ENCODE peak calls at places on chromosomes 7 and 10, in ten cellular contexts. One of them, this sample, is unnamed.

GRCh38 chr10:111076682-111077661 is at the start of gene ADRA2A:
- DNase-seq in H1: peak; percentile 79
- DNase-seq in gastrocnemius medialis: no peak
- DNase-seq in IMR-90: peak; percentile 15
- DNase-seq in adrenal gland: peak; percentile 37
- DNase-seq in uterus: peak; percentile 32
- DNase-seq in stomach: peak; percentile 30
- DNase-seq in body of pancreas: peak; percentile 71
- DNase-seq in Peyer's patch: peak; percentile 60
- DNase-seq in HCT116: no peak
- DNase-seq in this sample: no peak

GRCh38 chr7:51309361-51310130 is 7.1 kb downstream of the COBL start:
- DNase-seq in gastrocnemius medialis: no peak
- DNase-seq in uterus: no peak
- DNase-seq in H1: peak; percentile 32
- DNase-seq in IMR-90: no peak
- DNase-seq in body of pancreas: no peak
- DNase-seq in Peyer's patch: no peak
- DNase-seq in adrenal gland: no peak
- DNase-seq in stomach: no peak
- DNase-seq in HCT116: no peak
- DNase-seq in this sample: no peak

GRCh38 chr10:82668266-82668665 is 793.3 kb downstream of the NRG3 start:
- DNase-seq in adrenal gland: no peak
- DNase-seq in H1: no peak
- DNase-seq in IMR-90: no peak
- DNase-seq in stomach: no peak
- DNase-seq in uterus: no peak
- DNase-seq in body of pancreas: no peak
- DNase-seq in gastrocnemius medialis: no peak
- DNase-seq in HCT116: no peak
- DNase-seq in Peyer's patch: no peak
- DNase-seq in this sample: no peak

GRCh38 chr10:125076891-125077643 is 83.3 kb downstream of the CTBP2 start:
- DNase-seq in Peyer's patch: no peak
- DNase-seq in body of pancreas: no peak
- DNase-seq in gastrocnemius medialis: peak; percentile 9
- DNase-seq in stomach: no peak
- DNase-seq in H1: no peak
- DNase-seq in adrenal gland: no peak
- DNase-seq in HCT116: no peak
- DNase-seq in IMR-90: peak; percentile 75
- DNase-seq in uterus: no peak
- DNase-seq in this sample: no peak

GRCh38 chr10:114284346-114285071 is 45.5 kb downstream of the VWA2 start:
- DNase-seq in Peyer's patch: peak; percentile 32
- DNase-seq in IMR-90: no peak
- DNase-seq in gastrocnemius medialis: no peak
- DNase-seq in body of pancreas: no peak
- DNase-seq in H1: no peak
- DNase-seq in adrenal gland: no peak
- DNase-seq in stomach: no peak
- DNase-seq in HCT116: no peak
- DNase-seq in uterus: no peak
- DNase-seq in this sample: no peak

GRCh38 chr7:104923010-104923421 is 91.0 kb upstream of the KMT2E start:
- DNase-seq in body of pancreas: peak; percentile 83
- DNase-seq in adrenal gland: peak; percentile 83
- DNase-seq in H1: peak; percentile 63
- DNase-seq in HCT116: peak; percentile 87
- DNase-seq in Peyer's patch: peak; percentile 94
- DNase-seq in IMR-90: peak; percentile 88
- DNase-seq in gastrocnemius medialis: peak; percentile 47
- DNase-seq in uterus: peak; percentile 69
- DNase-seq in stomach: peak; percentile 80
- DNase-seq in this sample: peak; percentile 8

GRCh38 chr10:133058267-133059092 is 29.2 kb upstream of the ADGRA1 start:
- DNase-seq in body of pancreas: no peak
- DNase-seq in adrenal gland: no peak
- DNase-seq in IMR-90: no peak
- DNase-seq in gastrocnemius medialis: no peak
- DNase-seq in uterus: no peak
- DNase-seq in HCT116: no peak
- DNase-seq in H1: no peak
- DNase-seq in Peyer's patch: no peak
- DNase-seq in stomach: no peak
- DNase-seq in this sample: no peak

GRCh38 chr10:102473445-102474331 is 22.3 kb upstream of the C10orf95 start:
- DNase-seq in H1: no peak
- DNase-seq in adrenal gland: no peak
- DNase-seq in Peyer's patch: no peak
- DNase-seq in body of pancreas: no peak
- DNase-seq in uterus: no peak
- DNase-seq in IMR-90: no peak
- DNase-seq in stomach: no peak
- DNase-seq in HCT116: no peak
- DNase-seq in gastrocnemius medialis: no peak
- DNase-seq in this sample: no peak

GRCh38 chr7:8433477-8434289 is at the start of gene NXPH1:
- DNase-seq in IMR-90: no peak
- DNase-seq in body of pancreas: no peak
- DNase-seq in adrenal gland: peak; percentile 77
- DNase-seq in HCT116: no peak
- DNase-seq in uterus: no peak
- DNase-seq in Peyer's patch: no peak
- DNase-seq in H1: peak; percentile 82
- DNase-seq in stomach: no peak
- DNase-seq in gastrocnemius medialis: no peak
- DNase-seq in this sample: no peak

GRCh38 chr7:8434290-8435002 is 1.0 kb downstream of the NXPH1 start:
- DNase-seq in IMR-90: no peak
- DNase-seq in uterus: no peak
- DNase-seq in adrenal gland: peak; percentile 67
- DNase-seq in Peyer's patch: no peak
- DNase-seq in gastrocnemius medialis: no peak
- DNase-seq in HCT116: no peak
- DNase-seq in stomach: no peak
- DNase-seq in body of pancreas: no peak
- DNase-seq in H1: peak; percentile 79
- DNase-seq in this sample: no peak

GRCh38 chr7:8436965-8437364 is 3.6 kb downstream of the NXPH1 start:
- DNase-seq in gastrocnemius medialis: no peak
- DNase-seq in Peyer's patch: peak; percentile 67
- DNase-seq in H1: peak; percentile 93
- DNase-seq in body of pancreas: peak; percentile 66
- DNase-seq in stomach: peak; percentile 64
- DNase-seq in IMR-90: no peak
- DNase-seq in HCT116: peak; percentile 50
- DNase-seq in adrenal gland: peak; percentile 58
- DNase-seq in uterus: no peak
- DNase-seq in this sample: no peak

GRCh38 chr7:8435597-8436243 is 2.3 kb downstream of the NXPH1 start:
- DNase-seq in H1: peak; percentile 53
- DNase-seq in uterus: no peak
- DNase-seq in HCT116: no peak
- DNase-seq in IMR-90: no peak
- DNase-seq in body of pancreas: no peak
- DNase-seq in adrenal gland: no peak
- DNase-seq in Peyer's patch: no peak
- DNase-seq in stomach: no peak
- DNase-seq in gastrocnemius medialis: no peak
- DNase-seq in this sample: no peak

GRCh38 chr7:8435120-8435519 is 1.7 kb downstream of the NXPH1 start:
- DNase-seq in stomach: no peak
- DNase-seq in Peyer's patch: no peak
- DNase-seq in HCT116: no peak
- DNase-seq in adrenal gland: peak; percentile 50
- DNase-seq in H1: peak; percentile 74
- DNase-seq in uterus: no peak
- DNase-seq in IMR-90: no peak
- DNase-seq in body of pancreas: no peak
- DNase-seq in gastrocnemius medialis: no peak
- DNase-seq in this sample: no peak
- H3K27me3 ChIP-seq in stomach: peaks cover 79% of the 10 kb centered on the region
- H3K27me3 ChIP-seq in Peyer's patch: no peaks in the 10 kb centered on the region
- H3K27me3 ChIP-seq in HCT116: peaks cover 12% of the 10 kb centered on the region
- H3K27me3 ChIP-seq in adrenal gland: peaks cover 4% of the 10 kb centered on the region
- H3K27me3 ChIP-seq in H1: peaks cover 60% of the 10 kb centered on the region
- H3K27me3 ChIP-seq in uterus: peaks cover 67% of the 10 kb centered on the region
- H3K27me3 ChIP-seq in IMR-90: peaks cover 1% of the 10 kb centered on the region
- H3K27me3 ChIP-seq in body of pancreas: no peaks in the 10 kb centered on the region
- H3K27me3 ChIP-seq in gastrocnemius medialis: peaks cover 71% of the 10 kb centered on the region
- H3K27me3 ChIP-seq in this sample: peaks cover 16% of the 10 kb centered on the region

GRCh38 chr10:130111115-130111847 is 651 bp upstream of the C10orf143 start:
- DNase-seq in body of pancreas: peak; percentile 95
- DNase-seq in HCT116: peak; percentile 86
- DNase-seq in uterus: peak; percentile 97
- DNase-seq in IMR-90: peak; percentile 97
- DNase-seq in adrenal gland: peak; percentile 98
- DNase-seq in H1: peak; percentile 90
- DNase-seq in stomach: peak; percentile 96
- DNase-seq in Peyer's patch: peak; percentile 99
- DNase-seq in gastrocnemius medialis: peak; percentile 96
- DNase-seq in this sample: peak; percentile 96

GRCh38 chr10:130111848-130112180 is 1.2 kb upstream of the C10orf143 start:
- DNase-seq in IMR-90: no peak
- DNase-seq in H1: no peak
- DNase-seq in body of pancreas: no peak
- DNase-seq in gastrocnemius medialis: no peak
- DNase-seq in HCT116: no peak
- DNase-seq in stomach: no peak
- DNase-seq in uterus: no peak
- DNase-seq in adrenal gland: no peak
- DNase-seq in Peyer's patch: no peak
- DNase-seq in this sample: no peak

GRCh38 chr10:130108934-130109604 is 1.6 kb downstream of the C10orf143 start:
- DNase-seq in uterus: no peak
- DNase-seq in adrenal gland: no peak
- DNase-seq in IMR-90: no peak
- DNase-seq in body of pancreas: no peak
- DNase-seq in stomach: no peak
- DNase-seq in Peyer's patch: no peak
- DNase-seq in H1: no peak
- DNase-seq in gastrocnemius medialis: no peak
- DNase-seq in HCT116: no peak
- DNase-seq in this sample: no peak

GRCh38 chr10:130109796-130110235 is 814 bp downstream of the C10orf143 start:
- DNase-seq in stomach: peak; percentile 82
- DNase-seq in H1: peak; percentile 78
- DNase-seq in uterus: peak; percentile 88
- DNase-seq in gastrocnemius medialis: peak; percentile 62
- DNase-seq in body of pancreas: peak; percentile 85
- DNase-seq in IMR-90: peak; percentile 85
- DNase-seq in HCT116: peak; percentile 49
- DNase-seq in adrenal gland: peak; percentile 89
- DNase-seq in Peyer's patch: peak; percentile 90
- DNase-seq in this sample: peak; percentile 59

GRCh38 chr10:130110236-130111114 is at the start of gene C10orf143:
- DNase-seq in stomach: peak; percentile 98
- DNase-seq in H1: peak; percentile 100
- DNase-seq in HCT116: peak; percentile 79
- DNase-seq in Peyer's patch: peak; percentile 99
- DNase-seq in uterus: peak; percentile 98
- DNase-seq in body of pancreas: peak; percentile 98
- DNase-seq in adrenal gland: peak; percentile 98
- DNase-seq in IMR-90: peak; percentile 96
- DNase-seq in gastrocnemius medialis: peak; percentile 97
- DNase-seq in this sample: peak; percentile 90
- TF ChIP-seq POLR2A in stomach: no peak
- TF ChIP-seq POLR2A in H1: no peak
- TF ChIP-seq POLR2A in HCT116: peak; percentile 8
- TF ChIP-seq POLR2A in Peyer's patch: peak; percentile 83
- TF ChIP-seq POLR2A in uterus: peak; percentile 32
- TF ChIP-seq POLR2A in body of pancreas: peak; percentile 84
- TF ChIP-seq POLR2A in adrenal gland: peak; percentile 68
- TF ChIP-seq POLR2A in IMR-90: peak; percentile 75
- TF ChIP-seq POLR2A in gastrocnemius medialis: peak; percentile 81
- TF ChIP-seq POLR2A in this sample: peak; percentile 90

DNA sequence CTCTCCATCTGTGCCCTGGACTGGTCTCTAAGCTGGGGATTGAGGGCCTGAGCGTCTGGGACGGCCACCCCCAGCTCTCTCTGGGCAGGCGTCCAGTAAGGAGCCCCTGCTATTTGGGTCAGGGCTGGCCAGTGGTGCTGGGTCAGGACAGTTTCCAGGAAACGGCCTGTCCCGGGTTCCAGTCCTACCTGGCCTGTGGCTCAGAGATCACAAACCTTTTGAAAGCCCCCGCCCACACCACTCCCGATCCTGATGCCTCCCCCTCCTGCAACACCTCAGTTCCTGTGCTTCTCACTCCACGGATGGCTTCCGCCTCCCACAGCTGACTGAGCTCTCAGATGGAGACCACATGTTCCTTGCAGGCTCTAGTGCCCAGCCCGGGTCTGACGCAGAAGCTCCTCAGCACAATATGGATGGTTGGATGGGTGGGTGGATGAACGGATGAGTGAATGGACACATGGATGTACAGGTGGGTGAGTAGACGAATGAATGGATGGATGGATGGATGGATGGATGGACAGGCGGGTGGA is 91.7 kb upstream of the PDGFA start:
- DNase-seq in body of pancreas: no peak
- DNase-seq in gastrocnemius medialis: no peak
- DNase-seq in uterus: no peak
- DNase-seq in Peyer's patch: no peak
- DNase-seq in HCT116: no peak
- DNase-seq in IMR-90: no peak
- DNase-seq in stomach: no peak
- DNase-seq in adrenal gland: no peak
- DNase-seq in H1: no peak
- DNase-seq in this sample: no peak
- H3K27ac ChIP-seq in body of pancreas: no peak overlapping the region
- H3K27ac ChIP-seq in gastrocnemius medialis: peak overlapping the region; percentile 52
- H3K27ac ChIP-seq in uterus: peak overlapping the region; percentile 73
- H3K27ac ChIP-seq in Peyer's patch: peak overlapping the region; percentile 46
- H3K27ac ChIP-seq in HCT116: no peak overlapping the region
- H3K27ac ChIP-seq in IMR-90: no peak overlapping the region
- H3K27ac ChIP-seq in stomach: peak overlapping the region; percentile 48
- H3K27ac ChIP-seq in adrenal gland: peak overlapping the region; percentile 12
- H3K27ac ChIP-seq in H1: no peak overlapping the region
- H3K27ac ChIP-seq in this sample: no peak overlapping the region

GRCh38 chr10:96468845-96469244 is 44.9 kb downstream of the TLL2 start:
- DNase-seq in adrenal gland: no peak
- DNase-seq in Peyer's patch: no peak
- DNase-seq in uterus: no peak
- DNase-seq in HCT116: no peak
- DNase-seq in IMR-90: no peak
- DNase-seq in gastrocnemius medialis: no peak
- DNase-seq in stomach: no peak
- DNase-seq in H1: no peak
- DNase-seq in body of pancreas: no peak
- DNase-seq in this sample: no peak

GRCh38 chr10:96460316-96460715 is 53.4 kb downstream of the TLL2 start:
- DNase-seq in uterus: no peak
- DNase-seq in adrenal gland: no peak
- DNase-seq in IMR-90: no peak
- DNase-seq in H1: no peak
- DNase-seq in body of pancreas: no peak
- DNase-seq in stomach: no peak
- DNase-seq in Peyer's patch: no peak
- DNase-seq in gastrocnemius medialis: no peak
- DNase-seq in HCT116: no peak
- DNase-seq in this sample: no peak

GRCh38 chr10:96470108-96470743 is 43.5 kb downstream of the TLL2 start:
- DNase-seq in IMR-90: peak; percentile 25
- DNase-seq in adrenal gland: peak; percentile 28
- DNase-seq in uterus: no peak
- DNase-seq in body of pancreas: peak; percentile 23
- DNase-seq in gastrocnemius medialis: no peak
- DNase-seq in H1: peak; percentile 84
- DNase-seq in stomach: peak; percentile 31
- DNase-seq in Peyer's patch: peak; percentile 48
- DNase-seq in HCT116: peak; percentile 24
- DNase-seq in this sample: no peak

GRCh38 chr10:96463562-96463961 is 50.2 kb downstream of the TLL2 start:
- DNase-seq in adrenal gland: no peak
- DNase-seq in body of pancreas: no peak
- DNase-seq in uterus: no peak
- DNase-seq in IMR-90: no peak
- DNase-seq in gastrocnemius medialis: no peak
- DNase-seq in Peyer's patch: no peak
- DNase-seq in stomach: no peak
- DNase-seq in HCT116: no peak
- DNase-seq in H1: no peak
- DNase-seq in this sample: no peak

DNA sequence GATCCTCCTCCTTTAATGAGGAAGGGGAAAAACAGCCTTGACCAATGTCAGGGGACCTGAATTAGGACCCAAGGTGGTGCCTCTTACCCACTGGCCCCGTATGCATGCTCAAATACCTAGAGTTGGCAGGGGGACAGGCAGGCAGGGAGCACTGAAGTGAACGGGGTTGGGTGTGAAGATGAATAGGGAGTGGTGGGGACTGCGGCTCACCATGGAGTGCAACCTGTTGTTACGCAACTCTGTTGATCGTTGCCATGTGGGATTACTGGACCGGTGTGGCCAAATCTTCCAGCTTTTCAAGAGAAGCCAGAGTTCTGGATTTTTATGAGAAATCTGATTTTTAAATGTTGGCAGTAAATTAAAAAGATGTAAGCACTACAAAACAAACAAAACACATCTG is 48.1 kb downstream of the TLL2 start:
- DNase-seq in stomach: no peak
- DNase-seq in HCT116: no peak
- DNase-seq in uterus: no peak
- DNase-seq in H1: no peak
- DNase-seq in adrenal gland: no peak
- DNase-seq in body of pancreas: no peak
- DNase-seq in gastrocnemius medialis: no peak
- DNase-seq in Peyer's patch: no peak
- DNase-seq in IMR-90: no peak
- DNase-seq in this sample: no peak
- H3K27me3 ChIP-seq in stomach: no peaks in the 10 kb centered on the region
- H3K27me3 ChIP-seq in HCT116: peaks cover 15% of the 10 kb centered on the region
- H3K27me3 ChIP-seq in uterus: no peaks in the 10 kb centered on the region
- H3K27me3 ChIP-seq in H1: no peaks in the 10 kb centered on the region
- H3K27me3 ChIP-seq in adrenal gland: peaks cover 4% of the 10 kb centered on the region
- H3K27me3 ChIP-seq in body of pancreas: no peaks in the 10 kb centered on the region
- H3K27me3 ChIP-seq in gastrocnemius medialis: no peaks in the 10 kb centered on the region
- H3K27me3 ChIP-seq in Peyer's patch: no peaks in the 10 kb centered on the region
- H3K27me3 ChIP-seq in IMR-90: peaks cover 5% of the 10 kb centered on the region
- H3K27me3 ChIP-seq in this sample: no peaks in the 10 kb centered on the region